ENCODE peak calls at places on chromosomes 16 and 17, in eight cellular contexts. One of them, this sample, is unnamed.

GRCh38 chr17:41654134-41654907 is 29.9 kb upstream of the KRT17 start:
- DNase-seq in hypothalamus: no peak
- DNase-seq in globus pallidus: no peak
- DNase-seq in choroid plexus epithelial cell: no peak
- DNase-seq in memory B cell: no peak
- DNase-seq in kidney tubule cell: peak; percentile 85
- DNase-seq in stimulated activated CD8-positive, alpha-beta memory T cell treated with anti-CD3 and anti-CD28 coated beads, Interleukin-4, amount 100 ng/mL, for 4 hours: no peak
- DNase-seq in breast epithelium: peak; percentile 88
- DNase-seq in this sample: no peak

GRCh38 chr17:17786998-17787397 is 49.8 kb downstream of the SREBF1 start:
- DNase-seq in hypothalamus: no peak
- DNase-seq in globus pallidus: no peak
- DNase-seq in choroid plexus epithelial cell: no peak
- DNase-seq in memory B cell: no peak
- DNase-seq in kidney tubule cell: no peak
- DNase-seq in stimulated activated CD8-positive, alpha-beta memory T cell treated with anti-CD3 and anti-CD28 coated beads, Interleukin-4, amount 100 ng/mL, for 4 hours: no peak
- DNase-seq in breast epithelium: no peak
- DNase-seq in this sample: no peak

GRCh38 chr16:20814761-20815160 is 8.4 kb downstream of the REXO5 start:
- DNase-seq in hypothalamus: no peak
- DNase-seq in globus pallidus: no peak
- DNase-seq in choroid plexus epithelial cell: no peak
- DNase-seq in memory B cell: no peak
- DNase-seq in kidney tubule cell: no peak
- DNase-seq in stimulated activated CD8-positive, alpha-beta memory T cell treated with anti-CD3 and anti-CD28 coated beads, Interleukin-4, amount 100 ng/mL, for 4 hours: no peak
- DNase-seq in breast epithelium: no peak
- DNase-seq in this sample: no peak

GRCh38 chr17:44607836-44608690 is 48.2 kb upstream of the MEIOC start:
- DNase-seq in hypothalamus: no peak
- DNase-seq in globus pallidus: no peak
- DNase-seq in choroid plexus epithelial cell: peak; percentile 36
- DNase-seq in memory B cell: no peak
- DNase-seq in kidney tubule cell: no peak
- DNase-seq in stimulated activated CD8-positive, alpha-beta memory T cell treated with anti-CD3 and anti-CD28 coated beads, Interleukin-4, amount 100 ng/mL, for 4 hours: no peak
- DNase-seq in breast epithelium: no peak
- DNase-seq in this sample: no peak

GRCh38 chr17:61680921-61681320 is 89.9 kb upstream of the NACA2 start:
- DNase-seq in hypothalamus: no peak
- DNase-seq in globus pallidus: no peak
- DNase-seq in choroid plexus epithelial cell: no peak
- DNase-seq in memory B cell: no peak
- DNase-seq in kidney tubule cell: no peak
- DNase-seq in stimulated activated CD8-positive, alpha-beta memory T cell treated with anti-CD3 and anti-CD28 coated beads, Interleukin-4, amount 100 ng/mL, for 4 hours: no peak
- DNase-seq in breast epithelium: no peak
- DNase-seq in this sample: no peak

GRCh38 chr17:81480140-81480917 is 32.3 kb downstream of the ACTG1 start:
- DNase-seq in hypothalamus: peak; percentile 34
- DNase-seq in globus pallidus: no peak
- DNase-seq in choroid plexus epithelial cell: peak; percentile 38
- DNase-seq in memory B cell: no peak
- DNase-seq in kidney tubule cell: peak; percentile 56
- DNase-seq in stimulated activated CD8-positive, alpha-beta memory T cell treated with anti-CD3 and anti-CD28 coated beads, Interleukin-4, amount 100 ng/mL, for 4 hours: no peak
- DNase-seq in breast epithelium: no peak
- DNase-seq in this sample: peak; percentile 15

GRCh38 chr16:75305364-75306101 is 54.1 kb upstream of the BCAR1 start:
- DNase-seq in hypothalamus: peak; percentile 32
- DNase-seq in globus pallidus: no peak
- DNase-seq in choroid plexus epithelial cell: peak; percentile 100
- DNase-seq in memory B cell: no peak
- DNase-seq in kidney tubule cell: peak; percentile 100
- DNase-seq in stimulated activated CD8-positive, alpha-beta memory T cell treated with anti-CD3 and anti-CD28 coated beads, Interleukin-4, amount 100 ng/mL, for 4 hours: peak; percentile 6
- DNase-seq in breast epithelium: peak; percentile 72
- DNase-seq in this sample: peak; percentile 100

GRCh38 chr17:1515640-1516402 is 591 bp downstream of the INPP5K start:
- DNase-seq in hypothalamus: no peak
- DNase-seq in globus pallidus: peak; percentile 57
- DNase-seq in choroid plexus epithelial cell: peak; percentile 96
- DNase-seq in memory B cell: peak; percentile 65
- DNase-seq in kidney tubule cell: peak; percentile 83
- DNase-seq in stimulated activated CD8-positive, alpha-beta memory T cell treated with anti-CD3 and anti-CD28 coated beads, Interleukin-4, amount 100 ng/mL, for 4 hours: peak; percentile 26
- DNase-seq in breast epithelium: no peak
- DNase-seq in this sample: peak; percentile 91

GRCh38 chr17:34639706-34640425 is 60.5 kb downstream of the TMEM132E start:
- DNase-seq in hypothalamus: no peak
- DNase-seq in globus pallidus: no peak
- DNase-seq in choroid plexus epithelial cell: no peak
- DNase-seq in memory B cell: no peak
- DNase-seq in kidney tubule cell: no peak
- DNase-seq in stimulated activated CD8-positive, alpha-beta memory T cell treated with anti-CD3 and anti-CD28 coated beads, Interleukin-4, amount 100 ng/mL, for 4 hours: no peak
- DNase-seq in breast epithelium: no peak
- DNase-seq in this sample: no peak

GRCh38 chr17:58277107-58277506 is 3.6 kb downstream of the MPO start:
- DNase-seq in hypothalamus: no peak
- DNase-seq in globus pallidus: no peak
- DNase-seq in choroid plexus epithelial cell: peak; percentile 23
- DNase-seq in memory B cell: no peak
- DNase-seq in kidney tubule cell: no peak
- DNase-seq in stimulated activated CD8-positive, alpha-beta memory T cell treated with anti-CD3 and anti-CD28 coated beads, Interleukin-4, amount 100 ng/mL, for 4 hours: no peak
- DNase-seq in breast epithelium: no peak
- DNase-seq in this sample: no peak

GRCh38 chr16:76854234-76854633 is 336.8 kb upstream of the MON1B start:
- DNase-seq in hypothalamus: no peak
- DNase-seq in globus pallidus: no peak
- DNase-seq in choroid plexus epithelial cell: no peak
- DNase-seq in memory B cell: no peak
- DNase-seq in kidney tubule cell: peak; percentile 27
- DNase-seq in stimulated activated CD8-positive, alpha-beta memory T cell treated with anti-CD3 and anti-CD28 coated beads, Interleukin-4, amount 100 ng/mL, for 4 hours: no peak
- DNase-seq in breast epithelium: no peak
- DNase-seq in this sample: no peak

GRCh38 chr17:28916302-28916934 is 13.5 kb upstream of the DHRS13 start:
- DNase-seq in hypothalamus: no peak
- DNase-seq in globus pallidus: no peak
- DNase-seq in choroid plexus epithelial cell: peak; percentile 72
- DNase-seq in memory B cell: peak; percentile 32
- DNase-seq in kidney tubule cell: peak; percentile 52
- DNase-seq in stimulated activated CD8-positive, alpha-beta memory T cell treated with anti-CD3 and anti-CD28 coated beads, Interleukin-4, amount 100 ng/mL, for 4 hours: no peak
- DNase-seq in breast epithelium: no peak
- DNase-seq in this sample: peak; percentile 45

GRCh38 chr17:76000016-76000754 is 470 bp upstream of the CDK3 start:
- DNase-seq in hypothalamus: no peak
- DNase-seq in globus pallidus: no peak
- DNase-seq in choroid plexus epithelial cell: peak; percentile 53
- DNase-seq in memory B cell: peak; percentile 47
- DNase-seq in kidney tubule cell: peak; percentile 48
- DNase-seq in stimulated activated CD8-positive, alpha-beta memory T cell treated with anti-CD3 and anti-CD28 coated beads, Interleukin-4, amount 100 ng/mL, for 4 hours: no peak
- DNase-seq in breast epithelium: no peak
- DNase-seq in this sample: peak; percentile 11

GRCh38 chr16:69190598-69190997 is 3.6 kb downstream of the SNTB2 start:
- DNase-seq in hypothalamus: no peak
- DNase-seq in globus pallidus: no peak
- DNase-seq in choroid plexus epithelial cell: no peak
- DNase-seq in memory B cell: no peak
- DNase-seq in kidney tubule cell: no peak
- DNase-seq in stimulated activated CD8-positive, alpha-beta memory T cell treated with anti-CD3 and anti-CD28 coated beads, Interleukin-4, amount 100 ng/mL, for 4 hours: no peak
- DNase-seq in breast epithelium: no peak
- DNase-seq in this sample: no peak

GRCh38 chr16:80620656-80621605 is 80.1 kb downstream of the DYNLRB2 start:
- DNase-seq in hypothalamus: no peak
- DNase-seq in globus pallidus: no peak
- DNase-seq in choroid plexus epithelial cell: no peak
- DNase-seq in memory B cell: no peak
- DNase-seq in kidney tubule cell: no peak
- DNase-seq in stimulated activated CD8-positive, alpha-beta memory T cell treated with anti-CD3 and anti-CD28 coated beads, Interleukin-4, amount 100 ng/mL, for 4 hours: no peak
- DNase-seq in breast epithelium: no peak
- DNase-seq in this sample: no peak

GRCh38 chr17:28741358-28742349 is 2.2 kb upstream of the TRAF4 start:
- DNase-seq in hypothalamus: no peak
- DNase-seq in globus pallidus: no peak
- DNase-seq in choroid plexus epithelial cell: no peak
- DNase-seq in memory B cell: peak; percentile 60
- DNase-seq in kidney tubule cell: no peak
- DNase-seq in stimulated activated CD8-positive, alpha-beta memory T cell treated with anti-CD3 and anti-CD28 coated beads, Interleukin-4, amount 100 ng/mL, for 4 hours: no peak
- DNase-seq in breast epithelium: no peak
- DNase-seq in this sample: no peak

GRCh38 chr17:59846391-59847165 is 46.2 kb downstream of the TUBD1 start:
- DNase-seq in hypothalamus: no peak
- DNase-seq in globus pallidus: no peak
- DNase-seq in choroid plexus epithelial cell: peak; percentile 92
- DNase-seq in memory B cell: peak; percentile 37
- DNase-seq in kidney tubule cell: peak; percentile 99
- DNase-seq in stimulated activated CD8-positive, alpha-beta memory T cell treated with anti-CD3 and anti-CD28 coated beads, Interleukin-4, amount 100 ng/mL, for 4 hours: no peak
- DNase-seq in breast epithelium: no peak
- DNase-seq in this sample: peak; percentile 85

GRCh38 chr17:81254955-81255717 is 16.0 kb downstream of the NDUFAF8 start:
- DNase-seq in hypothalamus: peak; percentile 50
- DNase-seq in globus pallidus: peak; percentile 51
- DNase-seq in choroid plexus epithelial cell: peak; percentile 79
- DNase-seq in memory B cell: no peak
- DNase-seq in kidney tubule cell: peak; percentile 85
- DNase-seq in stimulated activated CD8-positive, alpha-beta memory T cell treated with anti-CD3 and anti-CD28 coated beads, Interleukin-4, amount 100 ng/mL, for 4 hours: no peak
- DNase-seq in breast epithelium: peak; percentile 81
- DNase-seq in this sample: peak; percentile 77

GRCh38 chr17:31596382-31597323 is 205.2 kb downstream of the RAB11FIP4 start:
- DNase-seq in hypothalamus: peak; percentile 38
- DNase-seq in globus pallidus: peak; percentile 60
- DNase-seq in choroid plexus epithelial cell: peak; percentile 96
- DNase-seq in memory B cell: peak; percentile 32
- DNase-seq in kidney tubule cell: peak; percentile 99
- DNase-seq in stimulated activated CD8-positive, alpha-beta memory T cell treated with anti-CD3 and anti-CD28 coated beads, Interleukin-4, amount 100 ng/mL, for 4 hours: no peak
- DNase-seq in breast epithelium: no peak
- DNase-seq in this sample: peak; percentile 97

GRCh38 chr16:56936491-56936890 is 4.5 kb downstream of the HERPUD1 start:
- DNase-seq in hypothalamus: no peak
- DNase-seq in globus pallidus: no peak
- DNase-seq in choroid plexus epithelial cell: no peak
- DNase-seq in memory B cell: no peak
- DNase-seq in kidney tubule cell: no peak
- DNase-seq in stimulated activated CD8-positive, alpha-beta memory T cell treated with anti-CD3 and anti-CD28 coated beads, Interleukin-4, amount 100 ng/mL, for 4 hours: no peak
- DNase-seq in breast epithelium: no peak
- DNase-seq in this sample: no peak

GRCh38 chr17:2943971-2944370 is 119.4 kb downstream of the OR1D5 start:
- DNase-seq in hypothalamus: no peak
- DNase-seq in globus pallidus: no peak
- DNase-seq in choroid plexus epithelial cell: no peak
- DNase-seq in memory B cell: no peak
- DNase-seq in kidney tubule cell: no peak
- DNase-seq in stimulated activated CD8-positive, alpha-beta memory T cell treated with anti-CD3 and anti-CD28 coated beads, Interleukin-4, amount 100 ng/mL, for 4 hours: no peak
- DNase-seq in breast epithelium: no peak
- DNase-seq in this sample: no peak

GRCh38 chr16:70380919-70381603 is 34.4 kb downstream of the DDX19A start:
- DNase-seq in hypothalamus: peak; percentile 97
- DNase-seq in globus pallidus: peak; percentile 98
- DNase-seq in choroid plexus epithelial cell: peak; percentile 98
- DNase-seq in memory B cell: peak; percentile 90
- DNase-seq in kidney tubule cell: peak; percentile 98
- DNase-seq in stimulated activated CD8-positive, alpha-beta memory T cell treated with anti-CD3 and anti-CD28 coated beads, Interleukin-4, amount 100 ng/mL, for 4 hours: peak; percentile 91
- DNase-seq in breast epithelium: peak; percentile 99
- DNase-seq in this sample: peak; percentile 96

GRCh38 chr16:53692146-53692545 is 11.5 kb downstream of the RPGRIP1L start:
- DNase-seq in hypothalamus: no peak
- DNase-seq in globus pallidus: no peak
- DNase-seq in choroid plexus epithelial cell: peak; percentile 45
- DNase-seq in memory B cell: no peak
- DNase-seq in kidney tubule cell: no peak
- DNase-seq in stimulated activated CD8-positive, alpha-beta memory T cell treated with anti-CD3 and anti-CD28 coated beads, Interleukin-4, amount 100 ng/mL, for 4 hours: no peak
- DNase-seq in breast epithelium: no peak
- DNase-seq in this sample: no peak

GRCh38 chr17:9022553-9023388 is 1.5 kb downstream of the NTN1 start:
- DNase-seq in hypothalamus: no peak
- DNase-seq in globus pallidus: no peak
- DNase-seq in choroid plexus epithelial cell: peak; percentile 14
- DNase-seq in memory B cell: no peak
- DNase-seq in kidney tubule cell: peak; percentile 9
- DNase-seq in stimulated activated CD8-positive, alpha-beta memory T cell treated with anti-CD3 and anti-CD28 coated beads, Interleukin-4, amount 100 ng/mL, for 4 hours: no peak
- DNase-seq in breast epithelium: no peak
- DNase-seq in this sample: peak; percentile 6

GRCh38 chr17:42409467-42410351 is 13.3 kb downstream of the CAVIN1 start:
- DNase-seq in hypothalamus: peak; percentile 23
- DNase-seq in globus pallidus: no peak
- DNase-seq in choroid plexus epithelial cell: peak; percentile 91
- DNase-seq in memory B cell: no peak
- DNase-seq in kidney tubule cell: peak; percentile 74
- DNase-seq in stimulated activated CD8-positive, alpha-beta memory T cell treated with anti-CD3 and anti-CD28 coated beads, Interleukin-4, amount 100 ng/mL, for 4 hours: no peak
- DNase-seq in breast epithelium: peak; percentile 72
- DNase-seq in this sample: peak; percentile 94

GRCh38 chr17:31425646-31426045 is 34.2 kb downstream of the RAB11FIP4 start:
- DNase-seq in hypothalamus: no peak
- DNase-seq in globus pallidus: peak; percentile 81
- DNase-seq in choroid plexus epithelial cell: no peak
- DNase-seq in memory B cell: no peak
- DNase-seq in kidney tubule cell: no peak
- DNase-seq in stimulated activated CD8-positive, alpha-beta memory T cell treated with anti-CD3 and anti-CD28 coated beads, Interleukin-4, amount 100 ng/mL, for 4 hours: no peak
- DNase-seq in breast epithelium: no peak
- DNase-seq in this sample: no peak

GRCh38 chr16:79814124-79814523 is 213.6 kb upstream of the MAF start:
- DNase-seq in hypothalamus: no peak
- DNase-seq in globus pallidus: no peak
- DNase-seq in choroid plexus epithelial cell: no peak
- DNase-seq in memory B cell: no peak
- DNase-seq in kidney tubule cell: no peak
- DNase-seq in stimulated activated CD8-positive, alpha-beta memory T cell treated with anti-CD3 and anti-CD28 coated beads, Interleukin-4, amount 100 ng/mL, for 4 hours: no peak
- DNase-seq in breast epithelium: no peak
- DNase-seq in this sample: no peak

GRCh38 chr16:57266531-57267268 is 17.8 kb downstream of the PLLP start:
- DNase-seq in hypothalamus: no peak
- DNase-seq in globus pallidus: no peak
- DNase-seq in choroid plexus epithelial cell: no peak
- DNase-seq in memory B cell: no peak
- DNase-seq in kidney tubule cell: peak; percentile 66
- DNase-seq in stimulated activated CD8-positive, alpha-beta memory T cell treated with anti-CD3 and anti-CD28 coated beads, Interleukin-4, amount 100 ng/mL, for 4 hours: no peak
- DNase-seq in breast epithelium: no peak
- DNase-seq in this sample: peak; percentile 75

GRCh38 chr17:76645481-76645880 is 1.9 kb upstream of the ST6GALNAC1 start:
- DNase-seq in hypothalamus: no peak
- DNase-seq in globus pallidus: no peak
- DNase-seq in choroid plexus epithelial cell: no peak
- DNase-seq in memory B cell: no peak
- DNase-seq in kidney tubule cell: peak; percentile 28
- DNase-seq in stimulated activated CD8-positive, alpha-beta memory T cell treated with anti-CD3 and anti-CD28 coated beads, Interleukin-4, amount 100 ng/mL, for 4 hours: no peak
- DNase-seq in breast epithelium: no peak
- DNase-seq in this sample: peak; percentile 3

GRCh38 chr17:82743344-82744219 is 8.2 kb downstream of the FN3K start:
- DNase-seq in hypothalamus: no peak
- DNase-seq in globus pallidus: no peak
- DNase-seq in choroid plexus epithelial cell: no peak
- DNase-seq in memory B cell: no peak
- DNase-seq in kidney tubule cell: no peak
- DNase-seq in stimulated activated CD8-positive, alpha-beta memory T cell treated with anti-CD3 and anti-CD28 coated beads, Interleukin-4, amount 100 ng/mL, for 4 hours: no peak
- DNase-seq in breast epithelium: no peak
- DNase-seq in this sample: no peak